ENCODE peak calls at places on chromosome 12, in seven cellular contexts. D is ovary, T is A549, P is lower leg skin, O is endothelial cell of umbilical vein, G is erythroblast, H is heart left ventricle. U is an unnamed sample.

GRCh38 chr12:75526655-75527511 is 15.5 kb upstream of the KRR1 start:
- DNase-seq in D (no peak), T (peak), P (no peak), O (peak), G (peak), H (peak), U (no peak)

GRCh38 chr12:64687816-64688599 is 71.2 kb downstream of the GNS start:
- DNase-seq in D (no peak), T (no peak), P (no peak), O (no peak), G (no peak), H (no peak), U (peak)

GRCh38 chr12:27595231-27595642 is 71.2 kb downstream of the PPFIBP1 start:
- DNase-seq in D (peak), T (peak), P (peak), O (peak), G (no peak), H (no peak), U (no peak)

GRCh38 chr12:76866146-76866545 is 12.7 kb downstream of the CSRP2 start:
- DNase-seq in D (no peak), T (no peak), P (no peak), O (no peak), G (no peak), H (no peak), U (no peak)

GRCh38 chr12:50927766-50928224 is 24.5 kb upstream of the HIGD1C start:
- DNase-seq in D (no peak), T (no peak), P (no peak), O (no peak), G (no peak), H (no peak), U (no peak)

GRCh38 chr12:4648499-4649357 is at the start of the genes AKAP3 and NDUFA9:
- DNase-seq in D (peak), T (peak), P (peak), O (peak), G (peak), H (peak), U (peak)

GRCh38 chr12:55619352-55620138 is 17.1 kb upstream of the OR10P1 start:
- DNase-seq in D (no peak), T (peak), P (peak), O (peak), G (peak), H (no peak), U (peak)

GRCh38 chr12:76915381-76916169 is 36.8 kb upstream of the CSRP2 start:
- DNase-seq in D (no peak), T (no peak), P (no peak), O (no peak), G (no peak), H (no peak), U (no peak)

GRCh38 chr12:123907726-123908476 is 64.7 kb downstream of the CCDC92 start:
- DNase-seq in D (no peak), T (no peak), P (no peak), O (no peak), G (no peak), H (no peak), U (no peak)

GRCh38 chr12:113933201-113933786 is 32.8 kb downstream of the RBM19 start:
- DNase-seq in D (peak), T (no peak), P (no peak), O (no peak), G (peak), H (no peak), U (no peak)

GRCh38 chr12:40015360-40015759 is 90.5 kb downstream of the SLC2A13 start:
- DNase-seq in D (no peak), T (peak), P (no peak), O (no peak), G (no peak), H (no peak), U (no peak)

GRCh38 chr12:53500119-53500775 is 836 bp upstream of the TARBP2 start:
- DNase-seq in D (peak), T (peak), P (peak), O (no peak), G (peak), H (no peak), U (no peak)

GRCh38 chr12:106855221-106855758 is 80.8 kb downstream of the RIC8B start:
- DNase-seq in D (no peak), T (no peak), P (no peak), O (no peak), G (no peak), H (no peak), U (no peak)

GRCh38 chr12:49503674-49504180 is 35.1 kb upstream of the KCNH3 start:
- DNase-seq in D (no peak), T (peak), P (no peak), O (peak), G (no peak), H (no peak), U (peak)

GRCh38 chr12:69101505-69101904 is 137.9 kb upstream of the CPSF6 start:
- DNase-seq in D (peak), T (peak), P (no peak), O (peak), G (no peak), H (no peak), U (no peak)
- TF ChIP-seq POLR2A in D (no peak), T (no peak), P (no peak), O (no peak), G (no peak), H (no peak), U (no peak)

GRCh38 chr12:30525171-30525570 is 170.5 kb downstream of the IPO8 start:
- DNase-seq in D (no peak), T (no peak), P (no peak), O (no peak), G (no peak), H (no peak), U (no peak)

GRCh38 chr12:30517320-30517719 is 178.3 kb downstream of the IPO8 start:
- DNase-seq in D (no peak), T (no peak), P (no peak), O (no peak), G (no peak), H (no peak), U (no peak)

GRCh38 chr12:30515351-30515750 is 180.3 kb downstream of the IPO8 start:
- DNase-seq in D (no peak), T (peak), P (no peak), O (peak), G (no peak), H (no peak), U (no peak)

GRCh38 chr12:30514666-30515065 is 181.0 kb downstream of the IPO8 start:
- DNase-seq in D (no peak), T (no peak), P (no peak), O (no peak), G (no peak), H (no peak), U (no peak)

DNA sequence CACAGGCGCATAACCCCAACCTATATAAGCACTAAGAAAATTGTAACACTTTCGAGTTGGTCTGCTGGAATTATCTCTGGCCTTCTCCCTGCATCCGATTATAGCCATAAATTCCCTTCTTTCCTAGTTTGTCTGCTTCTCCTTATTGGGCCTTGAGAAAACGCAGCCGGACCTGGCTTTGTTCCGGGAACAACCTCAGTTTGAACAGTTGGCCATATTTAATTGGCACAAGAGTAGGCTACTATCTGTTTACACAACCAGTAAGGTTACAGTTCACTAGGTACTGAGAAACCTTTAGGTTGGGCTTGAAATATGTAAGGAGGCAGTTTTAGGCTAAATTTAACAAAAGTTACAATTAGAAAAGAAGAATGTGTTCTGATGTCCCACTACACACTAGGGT is 176.1 kb downstream of the IPO8 start:
- DNase-seq in D (peak), T (no peak), P (no peak), O (no peak), G (no peak), H (no peak), U (no peak)
- TF ChIP-seq POLR2A in D (no peak), T (no peak), P (no peak), O (no peak), G (no peak), H (no peak), U (no peak)

GRCh38 chr12:32136404-32136803 is 29.8 kb downstream of the BICD1 start:
- DNase-seq in D (no peak), T (no peak), P (no peak), O (no peak), G (no peak), H (no peak), U (no peak)

GRCh38 chr12:32131666-32132065 is 25.0 kb downstream of the BICD1 start:
- DNase-seq in D (no peak), T (no peak), P (no peak), O (no peak), G (no peak), H (no peak), U (no peak)

GRCh38 chr12:32135967-32136366 is 29.3 kb downstream of the BICD1 start:
- DNase-seq in D (no peak), T (no peak), P (no peak), O (no peak), G (no peak), H (no peak), U (no peak)

GRCh38 chr12:32139064-32139421 is 32.4 kb downstream of the BICD1 start:
- DNase-seq in D (peak), T (no peak), P (no peak), O (peak), G (no peak), H (no peak), U (no peak)

GRCh38 chr12:32134144-32134888 is 27.7 kb downstream of the BICD1 start:
- DNase-seq in D (no peak), T (no peak), P (no peak), O (peak), G (no peak), H (no peak), U (no peak)
- TF ChIP-seq POLR2A in D (no peak), T (no peak), P (no peak), O (no peak), G (no peak), H (no peak), U (no peak)

GRCh38 chr12:128861226-128862016 is 8.1 kb downstream of the GLT1D1 start:
- DNase-seq in D (no peak), T (no peak), P (no peak), O (no peak), G (no peak), H (no peak), U (no peak)
- TF ChIP-seq POLR2A in D (no peak), T (no peak), P (no peak), O (no peak), G (no peak), H (no peak), U (no peak)

DNA sequence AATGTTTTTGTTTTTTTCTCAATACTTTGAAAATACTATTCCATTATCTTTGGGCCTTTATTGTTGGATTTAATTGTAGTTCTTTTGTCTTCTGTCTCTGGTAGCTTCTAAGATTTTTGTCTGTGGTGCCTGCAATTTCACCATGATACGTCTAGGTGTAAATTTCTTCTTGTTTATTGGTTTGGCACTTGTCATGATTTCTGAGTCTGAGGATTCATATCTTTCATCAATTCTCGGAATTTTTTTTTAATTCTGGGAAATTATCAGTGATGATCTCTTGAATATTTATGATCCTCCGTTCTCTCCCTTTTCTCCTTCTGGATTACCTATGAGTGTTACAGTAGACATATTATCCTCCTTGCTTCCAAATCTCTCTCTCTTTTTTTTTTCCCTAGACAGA is 14.8 kb upstream of the ADIPOR2 start:
- DNase-seq in D (no peak), T (no peak), P (no peak), O (no peak), G (no peak), H (no peak), U (no peak)
- TF ChIP-seq POLR2A in D (no peak), T (no peak), P (no peak), O (no peak), G (no peak), H (no peak), U (no peak)

GRCh38 chr12:63084501-63084900 is 66.5 kb downstream of the AVPR1A start:
- DNase-seq in D (no peak), T (no peak), P (no peak), O (no peak), G (no peak), H (no peak), U (no peak)
- TF ChIP-seq POLR2A in D (no peak), T (no peak), P (no peak), O (no peak), G (no peak), H (no peak), U (no peak)

GRCh38 chr12:52249041-52249461 is 16.0 kb downstream of the KRT7 start:
- DNase-seq in D (peak), T (peak), P (no peak), O (no peak), G (no peak), H (no peak), U (peak)

GRCh38 chr12:52249511-52250047 is 16.5 kb downstream of the KRT7 start:
- DNase-seq in D (peak), T (no peak), P (no peak), O (no peak), G (no peak), H (peak), U (no peak)

GRCh38 chr12:52246720-52247621 is 13.9 kb downstream of the KRT7 start:
- DNase-seq in D (no peak), T (peak), P (no peak), O (no peak), G (no peak), H (peak), U (peak)

GRCh38 chr12:52248541-52249035 is 15.5 kb downstream of the KRT7 start:
- DNase-seq in D (peak), T (no peak), P (no peak), O (no peak), G (no peak), H (peak), U (no peak)

GRCh38 chr12:52247622-52248540 is 14.8 kb downstream of the KRT7 start:
- DNase-seq in D (no peak), T (peak), P (no peak), O (no peak), G (no peak), H (peak), U (no peak)
- TF ChIP-seq POLR2A in D (no peak), T (no peak), P (no peak), O (no peak), G (no peak), H (no peak), U (no peak)

U was measured in prostate gland.